ENCODE peak calls at places on chromosomes 12 and 14, in four cellular contexts. B is Calu3, O is RWPE1, V is coronary artery. I is an unnamed sample.

GRCh38 chr12:80472912-80473500 is 29.0 kb downstream of the PTPRQ start:
- DNase-seq in V (no peak), O (peak), B (peak), I (no peak)

GRCh38 chr14:100381386-100382105 is 58.4 kb downstream of the SLC25A47 start:
- DNase-seq in O (no peak), B (no peak), V (no peak), I (no peak)

GRCh38 chr14:61203059-61203753 is 77.9 kb downstream of the TMEM30B start:
- DNase-seq in B (no peak), V (no peak), O (no peak), I (no peak)

GRCh38 chr12:107992870-107993451 is 136.1 kb upstream of the WSCD2 start:
- DNase-seq in V (no peak), B (peak), O (peak), I (no peak)

GRCh38 chr12:28578361-28578760 is 388.1 kb downstream of the CCDC91 start:
- DNase-seq in B (no peak), O (no peak), V (no peak), I (no peak)

GRCh38 chr12:56029666-56030293 is 8.9 kb downstream of the IKZF4 start:
- DNase-seq in B (peak), V (no peak), O (peak), I (no peak)

GRCh38 chr12:50013361-50014147 is 11.7 kb downstream of the RACGAP1 start:
- DNase-seq in V (no peak), B (no peak), O (no peak), I (no peak)

GRCh38 chr14:38210587-38211257 is 3.0 kb downstream of the SSTR1 start:
- DNase-seq in V (no peak), B (no peak), O (no peak), I (no peak)

GRCh38 chr14:101582294-101582693 is 21.0 kb downstream of the DIO3 start:
- DNase-seq in O (no peak), V (no peak), B (no peak), I (no peak)

GRCh38 chr12:28708918-28709371 is 440.1 kb upstream of the FAR2 start:
- DNase-seq in B (no peak), V (no peak), O (no peak), I (no peak)